ENCODE peak calls at places on chromosomes 4 and X, in four cellular contexts. I is H1, C is K562, Q is HepG2. O is an unnamed sample.
A peak's percentile ranks its signal among the peaks of the same experiment; 100 is the strongest.

GRCh38 chr4:87120411-87121162 is 99.8 kb downstream of the KLHL8 start:
- DNase-seq in I (no peak), Q (peak; percentile 47), C (no peak), O (no peak)

GRCh38 chr4:140756292-140757219 is at the start of gene TBC1D9:
- DNase-seq in C (peak; percentile 9), I (peak; percentile 79), Q (peak; percentile 68), O (peak; percentile 86)

GRCh38 chr4:52958232-52958631 is 96.1 kb downstream of the RASL11B start:
- DNase-seq in C (no peak), I (no peak), Q (no peak), O (no peak)

GRCh38 chrX:100085851-100086250 is 324.2 kb downstream of the PCDH19 start:
- DNase-seq in Q (no peak), I (no peak), C (no peak), O (no peak)

GRCh38 chr4:157220026-157220881 is at the start of gene GRIA2:
- DNase-seq in C (peak; percentile 4), Q (peak; percentile 1), I (peak; percentile 86), O (no peak)

GRCh38 chr4:170047774-170048354 is 21.7 kb upstream of the MFAP3L start:
- DNase-seq in C (peak; percentile 73), I (no peak), Q (peak; percentile 53), O (peak; percentile 57)

GRCh38 chr4:32203340-32203739 is 1483.2 kb downstream of the PCDH7 start:
- DNase-seq in Q (no peak), C (no peak), I (no peak), O (no peak)

GRCh38 chr4:141244419-141244818 is 23.7 kb downstream of the ZNF330 start:
- DNase-seq in C (no peak), I (no peak), Q (no peak), O (no peak)

GRCh38 chr4:57548856-57549255 is 438.7 kb upstream of the IGFBP7 start:
- DNase-seq in I (no peak), Q (no peak), C (no peak), O (no peak)

GRCh38 chrX:132591719-132592275 is 103.0 kb upstream of the MBNL3 start:
- DNase-seq in C (no peak), Q (no peak), I (no peak), O (no peak)

GRCh38 chr4:39821951-39822350 is 124.0 kb downstream of the UBE2K start:
- DNase-seq in Q (no peak), C (no peak), I (no peak), O (no peak)

DNA sequence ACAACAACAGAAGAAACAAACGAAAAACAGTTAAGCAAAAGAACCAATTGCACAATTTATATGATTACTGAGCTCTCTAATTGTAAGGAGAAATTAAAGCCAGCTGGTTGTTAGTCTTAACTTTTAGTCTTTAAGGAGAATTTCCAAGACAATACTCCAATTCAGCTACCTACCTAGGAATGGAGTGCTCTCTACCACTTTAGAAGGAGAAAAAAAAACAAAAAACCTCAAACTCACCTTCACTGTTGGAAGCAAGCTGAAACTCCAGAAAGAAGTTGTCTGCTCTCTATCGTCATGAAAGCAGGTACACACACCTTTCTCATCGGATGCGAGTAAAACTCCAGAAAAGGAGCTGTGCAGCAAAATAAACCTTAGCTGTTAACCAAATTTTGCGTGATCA is 86.1 kb upstream of the NPY2R start:
- DNase-seq in I (no peak), Q (no peak), C (no peak), O (no peak)
- TF ChIP-seq ZNF274 in I (no peak), Q (no peak), C (no peak), O (no peak)

DNA sequence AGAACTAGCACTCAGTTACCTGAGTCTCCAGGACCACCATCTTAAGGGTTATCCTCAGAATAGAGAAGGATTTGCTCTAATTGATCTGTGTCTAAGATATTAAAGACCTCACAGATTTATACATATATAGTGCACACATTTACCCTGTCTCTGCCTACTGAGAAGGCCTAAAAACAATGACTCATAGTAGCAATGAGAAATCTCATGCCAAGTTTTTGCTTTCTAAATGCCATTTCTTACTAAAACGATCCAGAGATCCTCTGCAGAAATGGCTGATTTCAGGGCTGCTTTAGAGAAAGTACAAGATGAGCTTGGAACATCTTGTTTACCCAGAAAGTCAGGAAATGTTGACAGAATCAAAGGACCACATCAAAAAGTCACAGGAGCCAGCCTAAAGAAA is 79.1 kb upstream of the INPP4B start:
- DNase-seq in Q (no peak), C (no peak), I (no peak), O (no peak)
- H3K4me2 ChIP-seq in Q (no peak overlapping the region), C (no peak overlapping the region), I (no peak overlapping the region), O (no peak overlapping the region)

GRCh38 chr4:8378776-8379175 is 61.7 kb downstream of the ACOX3 start:
- DNase-seq in I (no peak), Q (no peak), C (no peak), O (no peak)

GRCh38 chr4:8377103-8378075 is 63.1 kb downstream of the ACOX3 start:
- DNase-seq in Q (no peak), C (no peak), I (no peak), O (no peak)

GRCh38 chr4:8379771-8380170 is 60.8 kb downstream of the ACOX3 start:
- DNase-seq in I (no peak), Q (no peak), C (no peak), O (no peak)

GRCh38 chr4:8379281-8379680 is 61.2 kb downstream of the ACOX3 start:
- DNase-seq in I (no peak), Q (no peak), C (no peak), O (no peak)

DNA sequence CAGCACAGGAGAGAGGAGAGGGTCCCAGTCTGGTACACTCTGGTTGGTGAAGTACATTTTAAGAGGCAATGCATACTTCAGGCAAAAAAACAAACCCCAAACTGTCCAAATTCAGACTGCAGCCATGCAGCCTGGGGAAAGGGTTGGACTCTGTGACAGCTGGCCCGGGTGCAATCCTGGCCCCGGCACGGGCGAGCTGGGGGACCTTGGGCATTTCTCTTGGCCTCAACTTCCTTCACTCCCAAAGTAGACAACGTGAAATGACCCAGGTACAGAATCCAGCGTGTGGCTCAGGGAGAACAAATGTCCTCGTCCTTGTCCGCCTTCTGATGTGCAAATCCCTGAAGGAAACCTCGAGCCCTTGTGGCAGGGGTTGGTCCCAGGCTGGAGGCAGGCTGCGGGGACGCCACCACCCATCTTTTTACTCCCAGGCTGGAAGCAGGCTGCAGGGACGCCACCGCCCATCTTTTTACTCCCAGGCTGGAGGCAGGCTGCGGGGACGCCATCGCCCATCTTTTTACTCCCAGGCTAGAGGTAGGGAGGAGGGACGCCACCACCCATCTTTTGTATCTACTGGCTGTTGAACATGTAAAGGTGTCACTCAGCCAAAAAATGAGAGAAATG is 62.3 kb downstream of the ACOX3 start:
- DNase-seq in Q (no peak), C (no peak), I (no peak), O (no peak)
- H3K4me1 ChIP-seq in Q (peaks cover 15% of the 10 kb centered on the region), C (no peaks in the 10 kb centered on the region), I (no peaks in the 10 kb centered on the region), O (no peaks in the 10 kb centered on the region)

GRCh38 chr4:147927377-147928137 is 195.7 kb downstream of the ARHGAP10 start:
- DNase-seq in C (no peak), I (no peak), Q (no peak), O (no peak)
- TF ChIP-seq ZNF274 in C (no peak), I (no peak), Q (no peak), O (no peak)

DNA sequence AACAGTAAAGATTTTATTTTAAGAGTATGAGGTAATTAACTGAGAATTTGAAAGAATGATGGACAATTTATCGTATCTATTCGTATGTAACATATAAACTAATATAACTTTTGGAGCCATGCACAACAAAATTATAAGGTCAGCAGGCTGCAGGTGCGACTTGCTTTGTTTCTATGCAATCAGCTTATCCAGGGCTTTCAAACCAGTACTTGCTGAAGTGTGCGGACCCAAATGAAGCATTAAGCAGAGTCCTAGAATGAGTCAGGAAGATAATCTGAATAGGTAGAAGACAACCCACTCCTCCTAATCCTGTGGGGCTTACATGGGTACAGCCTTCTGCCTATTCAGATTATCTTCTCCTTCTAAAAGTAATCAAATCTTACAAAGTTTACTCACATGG is 2.1 kb downstream of the NSD2 start:
- DNase-seq in I (no peak), Q (no peak), C (peak; percentile 67), O (no peak)
- H3K4me2 ChIP-seq in I (peak overlapping the region; percentile 79), Q (peak overlapping the region; percentile 67), C (peak overlapping the region; percentile 85), O (peak overlapping the region; percentile 76)

DNA sequence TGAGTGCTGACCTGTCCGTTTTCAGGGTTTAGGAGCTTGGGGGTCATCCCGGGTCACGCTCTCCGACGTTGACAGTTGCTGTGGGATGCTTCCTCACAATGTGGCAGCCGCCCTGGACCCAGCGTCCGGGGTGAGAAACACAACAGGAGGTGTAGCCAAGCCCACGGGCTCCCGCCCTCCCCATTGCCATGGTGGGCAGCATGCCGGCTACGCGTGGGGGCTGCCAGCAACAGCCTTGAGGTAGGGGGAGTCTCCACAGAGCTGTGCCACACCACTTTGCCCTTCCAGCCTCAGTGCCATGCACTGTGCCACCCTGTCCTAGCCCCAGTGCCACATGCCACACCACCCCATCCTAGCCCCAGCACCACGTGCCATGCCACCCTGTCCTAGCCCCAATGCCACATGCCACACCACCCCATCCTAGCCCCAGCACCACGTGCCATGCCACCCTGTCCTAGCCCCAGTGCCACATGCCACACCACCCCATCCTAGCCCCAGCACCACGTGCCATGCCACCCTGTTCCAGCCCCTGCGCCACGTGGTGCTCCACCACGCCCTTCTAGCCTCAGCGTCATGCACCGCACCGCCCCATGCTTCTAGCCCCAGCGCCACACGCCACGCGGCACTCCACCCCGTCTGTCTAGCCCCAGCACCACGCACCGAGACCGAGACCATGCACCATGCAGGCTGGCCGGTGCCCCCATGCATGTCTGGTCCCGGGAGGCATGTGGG is 8.5 kb upstream of the HGFAC start:
- DNase-seq in Q (no peak), I (no peak), C (no peak), O (no peak)
- H3K4me1 ChIP-seq in Q (peaks cover 17% of the 10 kb centered on the region), I (peaks cover 2% of the 10 kb centered on the region), C (no peaks in the 10 kb centered on the region), O (peaks cover 26% of the 10 kb centered on the region)

GRCh38 chr4:80097395-80098177 is 24.6 kb upstream of the ANTXR2 start:
- DNase-seq in C (peak; percentile 68), Q (no peak), I (no peak), O (no peak)
- TF ChIP-seq ZNF274 in C (no peak), Q (no peak), I (no peak), O (no peak)

DNA sequence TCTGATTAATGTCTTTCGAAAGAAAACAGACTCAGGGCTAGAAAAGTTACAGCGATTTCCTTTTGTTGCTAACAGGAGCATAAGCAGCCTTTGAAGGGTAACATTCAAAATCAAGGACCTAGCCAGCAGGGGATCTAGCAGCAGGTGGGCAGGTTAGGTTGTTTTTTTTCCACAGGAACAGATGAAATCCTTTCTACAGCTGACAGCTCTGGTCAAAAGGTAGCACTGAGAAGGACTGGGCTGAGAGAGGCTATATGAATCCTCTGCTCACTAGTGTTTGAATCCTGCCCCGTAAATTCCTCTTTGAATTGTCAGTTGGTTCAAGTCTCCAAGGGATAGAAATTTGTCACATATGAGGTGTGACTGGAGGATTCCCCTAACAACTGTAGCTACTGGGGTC is 188.2 kb downstream of the SH2D1A start:
- DNase-seq in I (no peak), C (no peak), Q (no peak), O (no peak)
- H3K4me2 ChIP-seq in I (peak overlapping the region; percentile 4), C (no peak overlapping the region), Q (no peak overlapping the region), O (no peak overlapping the region)

DNA sequence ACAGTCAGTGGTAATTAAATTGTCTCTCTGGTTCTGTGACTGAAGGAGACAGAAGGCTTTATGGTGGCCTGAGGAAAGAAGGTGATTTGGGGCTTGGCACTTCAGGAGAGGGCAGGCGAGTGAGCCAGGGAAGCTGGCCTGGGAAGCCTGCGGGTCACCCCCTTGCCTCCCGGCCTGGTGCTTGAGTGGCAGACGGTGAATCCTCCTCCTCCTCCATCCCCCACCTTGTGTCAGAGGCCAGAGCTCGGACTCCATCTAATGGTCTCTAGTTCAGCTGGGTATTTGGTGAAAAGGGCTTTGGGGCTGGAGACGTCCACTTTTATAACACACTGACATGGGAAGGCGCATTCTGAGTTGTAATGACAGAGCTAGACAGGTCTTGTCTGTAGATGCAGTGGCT is 8.7 kb downstream of the TMEM187 start:
- DNase-seq in I (no peak), Q (no peak), C (no peak), O (no peak)
- H3K4me1 ChIP-seq in I (no peaks in the 10 kb centered on the region), Q (peaks cover 14% of the 10 kb centered on the region), C (peaks cover 13% of the 10 kb centered on the region), O (no peaks in the 10 kb centered on the region)

O was measured in HCT116.